ENCODE peak calls at places on chromosomes 3 and 15, in six cellular contexts. W is IMR-90, I is A549, O is K562, K is HepG2, G is GM12878. Q is an unnamed sample.

GRCh38 chr3:14803981-14804834 is 14.6 kb upstream of the FGD5 start:
- DNase-seq in W (no peak), G (no peak), K (peak; percentile 26), O (no peak), I (no peak), Q (no peak)

GRCh38 chr15:25568751-25569150 is 129.9 kb upstream of the UBE3A start:
- DNase-seq in O (no peak), K (no peak), W (no peak), G (no peak), I (no peak), Q (no peak)

GRCh38 chr3:173622156-173622555 is 224.6 kb downstream of the NLGN1 start:
- DNase-seq in O (no peak), K (no peak), G (no peak), W (peak; percentile 29), I (no peak), Q (no peak)

GRCh38 chr3:126522363-126522788 is 1.6 kb upstream of the CHST13 start:
- DNase-seq in O (peak; percentile 45), K (peak; percentile 60), G (no peak), W (peak; percentile 33), I (peak; percentile 41), Q (peak; percentile 80)

GRCh38 chr3:124034016-124034808 is 42.3 kb upstream of the ROPN1 start:
- DNase-seq in O (peak; percentile 20), K (no peak), G (no peak), W (no peak), I (no peak), Q (peak; percentile 22)

GRCh38 chr3:94293793-94294195 is 230.9 kb downstream of the NSUN3 start:
- DNase-seq in O (no peak), W (no peak), I (no peak), K (no peak), G (no peak), Q (no peak)

GRCh38 chr3:41411065-41411464 is 211.8 kb downstream of the CTNNB1 start:
- DNase-seq in K (no peak), I (no peak), W (no peak), G (no peak), O (no peak), Q (no peak)

GRCh38 chr3:103218793-103219192 is 784.0 kb downstream of the ZPLD1 start:
- DNase-seq in W (no peak), O (no peak), I (no peak), G (no peak), K (no peak), Q (no peak)

GRCh38 chr3:40225116-40225515 is 84.4 kb upstream of the EIF1B start:
- DNase-seq in I (no peak), W (no peak), K (no peak), O (no peak), G (no peak), Q (no peak)

GRCh38 chr3:53811143-53811915 is 34.9 kb downstream of the CHDH start:
- DNase-seq in K (no peak), W (no peak), G (no peak), O (no peak), I (no peak), Q (no peak)

GRCh38 chr3:114597012-114597411 is 303.2 kb downstream of the TIGIT start:
- DNase-seq in I (no peak), O (no peak), W (no peak), G (no peak), K (no peak), Q (no peak)

GRCh38 chr3:129015388-129016105 is 14.4 kb downstream of the EFCC1 start:
- DNase-seq in O (peak; percentile 69), K (no peak), W (no peak), I (no peak), G (no peak), Q (no peak)

GRCh38 chr3:111210003-111210699 is 138.5 kb downstream of the NECTIN3 start:
- DNase-seq in I (no peak), W (peak; percentile 76), O (no peak), G (no peak), K (no peak), Q (no peak)

GRCh38 chr3:127654374-127654773 is 18.4 kb upstream of the ABTB1 start:
- DNase-seq in G (no peak), K (no peak), O (no peak), I (no peak), W (no peak), Q (no peak)

GRCh38 chr3:114887806-114888205 is 259.3 kb downstream of the ZBTB20 start:
- DNase-seq in G (no peak), I (no peak), O (no peak), W (no peak), K (no peak), Q (no peak)

GRCh38 chr3:53718462-53718861 is 127.8 kb downstream of the CHDH start:
- DNase-seq in K (no peak), W (no peak), G (no peak), I (no peak), O (no peak), Q (no peak)

GRCh38 chr3:50390523-50391177 is 31.3 kb upstream of the TMEM115 start:
- DNase-seq in I (no peak), W (no peak), K (no peak), G (no peak), O (peak; percentile 20), Q (no peak)

GRCh38 chr15:25683911-25684310 is 179.2 kb downstream of the ATP10A start:
- DNase-seq in G (no peak), W (no peak), O (peak; percentile 7), I (no peak), K (no peak), Q (no peak)

GRCh38 chr3:106740116-106740515 is 637.1 kb upstream of the CCDC54 start:
- DNase-seq in W (no peak), I (no peak), K (no peak), O (no peak), G (no peak), Q (no peak)

GRCh38 chr3:30342319-30343060 is 263.9 kb upstream of the TGFBR2 start:
- DNase-seq in O (no peak), I (peak; percentile 89), K (peak; percentile 87), G (no peak), W (peak; percentile 96), Q (no peak)

GRCh38 chr3:39141211-39141995 is 12.0 kb downstream of the CSRNP1 start:
- DNase-seq in O (peak; percentile 34), G (no peak), I (no peak), K (no peak), W (peak; percentile 39), Q (no peak)

GRCh38 chr3:37853691-37854413 is 7.8 kb upstream of the CTDSPL start:
- DNase-seq in W (no peak), G (no peak), K (no peak), I (no peak), O (no peak), Q (no peak)

GRCh38 chr3:131020122-131020693 is 6.4 kb downstream of the ASTE1 start:
- DNase-seq in W (no peak), O (peak; percentile 20), G (no peak), K (no peak), I (no peak), Q (no peak)

GRCh38 chr15:69011641-69012040 is 2.9 kb upstream of the NOX5 start:
- DNase-seq in G (no peak), O (no peak), W (no peak), I (no peak), K (no peak), Q (no peak)
- TF ChIP-seq BHLHE40 in G (no peak), O (no peak), W (no peak), I (no peak), K (no peak), Q (no peak)

DNA sequence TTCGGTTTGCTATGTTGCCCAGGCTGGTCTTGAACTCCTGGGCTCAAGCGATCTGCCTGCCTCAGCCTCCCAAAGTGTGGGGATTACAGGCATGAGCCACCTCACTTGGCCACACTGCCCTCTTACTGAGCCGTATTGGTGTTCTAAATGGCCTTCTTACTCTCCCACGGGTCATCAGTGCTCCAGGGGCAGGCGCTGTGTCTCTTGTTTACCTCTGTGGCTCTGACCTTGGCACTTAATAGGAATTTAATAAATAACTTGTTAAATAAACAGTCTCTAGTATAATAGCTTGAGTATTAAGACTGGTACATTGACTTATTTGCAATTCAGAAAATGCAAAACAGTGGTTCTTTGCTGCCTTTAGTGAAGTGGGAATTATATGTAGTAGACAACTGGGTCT is 13.7 kb downstream of the FLNB start:
- DNase-seq in W (no peak), K (peak; percentile 39), G (no peak), I (no peak), O (no peak), Q (no peak)
- TF ChIP-seq BHLHE40 in W (no peak), K (no peak), G (no peak), I (no peak), O (no peak), Q (no peak)

DNA sequence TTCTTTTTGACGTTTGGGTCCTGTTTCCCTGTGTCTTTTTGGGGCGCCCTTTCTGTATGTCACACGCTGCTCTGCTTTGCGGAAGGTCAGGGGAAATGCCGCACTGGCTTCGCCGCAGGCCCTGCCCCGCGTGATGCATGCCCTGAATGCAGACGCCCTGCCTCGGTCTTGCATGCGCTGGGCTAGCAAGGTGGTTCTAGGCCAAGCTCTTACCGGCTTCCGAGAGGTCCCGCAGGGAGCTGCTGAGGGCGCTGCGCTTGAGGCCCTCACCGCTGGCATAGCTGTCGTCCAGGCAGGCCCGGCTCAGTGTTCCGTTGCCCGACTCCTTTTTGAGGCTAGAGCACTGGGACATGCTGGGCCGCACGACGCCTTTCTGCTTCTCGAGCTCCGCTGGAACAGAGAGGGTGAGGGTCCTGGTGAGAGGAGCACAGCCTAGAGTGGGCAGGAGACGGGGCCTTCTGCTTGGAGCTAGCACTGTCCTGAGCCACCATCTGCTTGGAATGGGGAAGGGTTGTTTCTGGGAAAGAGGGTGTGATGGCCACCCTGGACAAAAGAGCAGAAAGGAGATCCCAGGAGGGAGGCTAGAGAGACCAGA is 66.9 kb upstream of the RPL32 start:
- DNase-seq in K (no peak), W (no peak), I (no peak), O (no peak), G (no peak), Q (no peak)
- TF ChIP-seq BHLHE40 in K (no peak), W (no peak), I (no peak), O (no peak), G (no peak), Q (no peak)

GRCh38 chr15:74790080-74790916 is 8.4 kb downstream of the CSK start:
- DNase-seq in I (no peak), O (no peak), G (no peak), K (no peak), W (peak; percentile 85), Q (no peak)
- TF ChIP-seq BHLHE40 in I (no peak), O (no peak), G (peak; percentile 98), K (no peak), W (peak; percentile 37), Q (no peak)

DNA sequence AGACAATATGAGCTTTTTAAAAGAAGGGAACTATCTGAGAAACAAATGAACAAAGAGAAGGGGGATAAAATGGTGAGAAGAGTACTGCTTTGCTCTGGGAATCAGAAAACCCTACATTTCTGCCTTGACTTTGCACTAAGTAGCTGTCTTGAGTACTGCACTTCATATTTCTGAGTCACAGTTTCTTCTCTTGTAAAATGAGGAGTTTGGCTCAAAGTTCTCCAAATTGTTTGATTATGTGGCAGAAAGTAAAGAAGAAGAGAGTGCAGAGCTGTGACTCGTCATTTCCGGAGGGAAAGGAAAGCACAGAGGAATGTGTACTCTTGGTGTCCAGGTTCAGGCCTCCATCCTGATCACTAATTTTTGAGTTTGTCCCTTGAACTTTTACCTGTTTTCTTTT is 54.7 kb downstream of the TP63 start:
- DNase-seq in I (peak; percentile 72), K (peak; percentile 5), G (no peak), O (no peak), W (peak; percentile 93), Q (no peak)
- TF ChIP-seq BHLHE40 in I (no peak), K (no peak), G (no peak), O (no peak), W (no peak), Q (no peak)

GRCh38 chr15:29034151-29034550 is 148.4 kb downstream of the APBA2 start:
- DNase-seq in W (peak; percentile 40), K (no peak), G (no peak), O (no peak), I (no peak), Q (no peak)
- TF ChIP-seq BHLHE40 in W (no peak), K (no peak), G (no peak), O (no peak), I (no peak), Q (no peak)